ENCODE peak calls at places on chromosomes 7 and 10, in four cellular contexts. W, D, N and I are unnamed samples.

GRCh38 chr10:94403034-94403822 is 887 bp downstream of the TBC1D12 start:
- DNase-seq in D (peak), N (peak), W (no peak), I (no peak)

GRCh38 chr10:100009793-100010676 is at the start of gene DNMBP:
- DNase-seq in N (peak), W (peak), D (peak), I (no peak)

GRCh38 chr7:112068967-112069366 is 137.2 kb downstream of the DOCK4 start:
- DNase-seq in W (no peak), D (no peak), N (no peak), I (no peak)

GRCh38 chr10:986881-987634 is 1.2 kb upstream of the GTPBP4 start:
- DNase-seq in W (no peak), D (no peak), N (peak), I (no peak)

GRCh38 chr10:71285180-71285545 is 33.9 kb upstream of the SLC29A3 start:
- DNase-seq in D (no peak), N (no peak), W (no peak), I (no peak)

GRCh38 chr10:132967540-132967939 is 25.2 kb upstream of the CFAP46 start:
- DNase-seq in W (no peak), N (no peak), D (no peak), I (no peak)

GRCh38 chr7:517848-518629 is 1.6 kb downstream of the PDGFA start:
- DNase-seq in N (peak), W (no peak), D (no peak), I (no peak)

GRCh38 chr7:100486111-100486636 is 2.4 kb downstream of the NYAP1 start:
- DNase-seq in N (no peak), W (no peak), D (no peak), I (no peak)

GRCh38 chr7:41881313-41882130 is 178.6 kb upstream of the INHBA start:
- DNase-seq in D (no peak), W (no peak), N (no peak), I (no peak)

GRCh38 chr10:80177781-80178636 is 27.3 kb downstream of the ANXA11 start:
- DNase-seq in W (no peak), N (peak), D (no peak), I (no peak)

GRCh38 chr10:8719971-8720370 is 665.5 kb downstream of the GATA3 start:
- DNase-seq in N (no peak), W (no peak), D (no peak), I (no peak)

GRCh38 chr10:86673216-86673826 is 5.0 kb downstream of the LDB3 start:
- DNase-seq in D (no peak), W (no peak), N (no peak), I (no peak)

GRCh38 chr7:44853391-44853790 is 5.5 kb upstream of the H2AZ2 start:
- DNase-seq in D (no peak), W (no peak), N (no peak), I (no peak)

GRCh38 chr7:32941996-32942782 is 15.1 kb upstream of the FKBP9 start:
- DNase-seq in D (peak), W (peak), N (peak), I (no peak)

GRCh38 chr7:50339990-50340500 is 35.5 kb downstream of the IKZF1 start:
- DNase-seq in N (no peak), W (no peak), D (no peak), I (no peak)

GRCh38 chr7:91582799-91583230 is 297.7 kb downstream of the MTERF1 start:
- DNase-seq in W (no peak), D (no peak), N (no peak), I (no peak)

GRCh38 chr7:121328508-121329459 is at the start of gene WNT16:
- DNase-seq in N (no peak), W (no peak), D (no peak), I (no peak)

GRCh38 chr10:103895458-103896186 is 22.4 kb downstream of the STN1 start:
- DNase-seq in D (no peak), N (peak), W (no peak), I (peak)

GRCh38 chr7:153638821-153639435 is 413.3 kb upstream of the DPP6 start:
- DNase-seq in W (no peak), N (no peak), D (no peak), I (no peak)

GRCh38 chr7:6558837-6559236 is 7.6 kb upstream of the GRID2IP start:
- DNase-seq in D (no peak), W (no peak), N (peak), I (no peak)

GRCh38 chr10:89129850-89130396 is 77.2 kb downstream of the CH25H start:
- DNase-seq in W (no peak), N (peak), D (no peak), I (peak)